ENCODE peak calls at places on chromosome 6, in five cellular contexts. V is GM12865, M is AG09309, U is lower lobe of right lung, L is upper lobe of left lung. I is an unnamed sample.

GRCh38 chr6:108009894-108010293 is 51.9 kb upstream of the SEC63 start:
- DNase-seq in V (no peak), M (no peak), U (no peak), L (no peak), I (no peak)

GRCh38 chr6:135870722-135871121 is 19.2 kb downstream of the PDE7B start:
- DNase-seq in V (no peak), M (no peak), U (no peak), L (no peak), I (no peak)

GRCh38 chr6:148502083-148502772 is 159.6 kb downstream of the SASH1 start:
- DNase-seq in V (no peak), M (no peak), U (no peak), L (no peak), I (no peak)

GRCh38 chr6:134249759-134250602 is 67.9 kb downstream of the SGK1 start:
- DNase-seq in V (no peak), M (no peak), U (no peak), L (no peak), I (no peak)

GRCh38 chr6:138410048-138410735 is 6.2 kb downstream of the HEBP2 start:
- DNase-seq in V (no peak), M (peak), U (peak), L (peak), I (no peak)

GRCh38 chr6:46039646-46040045 is 24.0 kb upstream of the CLIC5 start:
- DNase-seq in V (no peak), M (no peak), U (no peak), L (no peak), I (no peak)

GRCh38 chr6:140979642-140980091 is 1153.1 kb upstream of the GJE1 start:
- DNase-seq in V (no peak), M (peak), U (no peak), L (peak), I (no peak)

GRCh38 chr6:55825402-55826051 is 49.9 kb downstream of the BMP5 start:
- DNase-seq in V (no peak), M (peak), U (no peak), L (no peak), I (no peak)

GRCh38 chr6:153012856-153013255 is 10.3 kb upstream of the MTRF1L start:
- DNase-seq in V (no peak), M (no peak), U (no peak), L (no peak), I (no peak)

GRCh38 chr6:35582315-35582714 is 69.6 kb upstream of the TULP1 start:
- DNase-seq in V (no peak), M (no peak), U (no peak), L (no peak), I (no peak)

GRCh38 chr6:37547564-37548061 is 47.9 kb upstream of the CCDC167 start:
- DNase-seq in V (peak), M (no peak), U (no peak), L (no peak), I (no peak)

GRCh38 chr6:5846335-5846734 is 160.4 kb downstream of the NRN1 start:
- DNase-seq in V (no peak), M (no peak), U (no peak), L (no peak), I (no peak)

GRCh38 chr6:39923394-39923793 is 10.9 kb downstream of the MOCS1 start:
- DNase-seq in V (no peak), M (no peak), U (peak), L (peak), I (no peak)

GRCh38 chr6:147135211-147135672 is 69.0 kb upstream of the STXBP5 start:
- DNase-seq in V (no peak), M (peak), U (no peak), L (peak), I (no peak)

GRCh38 chr6:34601706-34602105 is 45.6 kb upstream of the SPDEF start:
- DNase-seq in V (no peak), M (no peak), U (no peak), L (no peak), I (no peak)

GRCh38 chr6:21597706-21598273 is 4.2 kb downstream of the SOX4 start:
- DNase-seq in V (peak), M (no peak), U (no peak), L (no peak), I (no peak)

GRCh38 chr6:474454-475185 is 83.1 kb downstream of the IRF4 start:
- DNase-seq in V (peak), M (no peak), U (no peak), L (no peak), I (peak)

GRCh38 chr6:127641905-127642304 is 64.9 kb downstream of the C6orf58 start:
- DNase-seq in V (peak), M (peak), U (no peak), L (no peak), I (peak)

GRCh38 chr6:90098025-90098474 is 198.6 kb downstream of the BACH2 start:
- DNase-seq in V (no peak), M (peak), U (peak), L (no peak), I (no peak)

DNA sequence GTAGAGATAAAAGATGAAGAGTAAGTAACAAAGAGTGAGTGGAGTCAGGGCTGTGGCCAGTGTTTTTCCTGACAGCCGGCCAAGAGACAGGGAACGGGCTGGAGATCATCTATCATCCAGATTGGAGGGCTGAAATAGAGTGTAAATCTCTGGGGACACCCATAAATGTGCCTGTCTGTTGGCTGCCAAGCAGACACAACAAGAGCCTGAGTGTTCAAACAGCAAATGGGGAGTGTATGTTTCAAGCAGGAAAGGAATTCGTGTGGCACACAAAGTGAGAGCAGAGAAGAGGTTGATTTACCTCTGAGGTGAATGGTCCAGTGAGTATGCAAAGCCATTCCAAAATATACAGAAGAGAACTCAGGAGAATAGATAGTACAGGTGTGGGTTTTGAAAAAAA is 326.5 kb upstream of the KHDRBS2 start:
- DNase-seq in V (no peak), M (no peak), U (no peak), L (no peak), I (no peak)
- TF ChIP-seq CTCF in V (no peak), M (no peak), U (no peak), L (no peak), I (no peak)

GRCh38 chr6:10852281-10852965 is 14.1 kb upstream of the MAK start:
- DNase-seq in V (no peak), M (no peak), U (no peak), L (no peak), I (no peak)

GRCh38 chr6:10850728-10851127 is 12.4 kb upstream of the MAK start:
- DNase-seq in V (no peak), M (no peak), U (no peak), L (no peak), I (no peak)

GRCh38 chr6:10843554-10843953 is 5.2 kb upstream of the MAK start:
- DNase-seq in V (no peak), M (no peak), U (no peak), L (no peak), I (no peak)

DNA sequence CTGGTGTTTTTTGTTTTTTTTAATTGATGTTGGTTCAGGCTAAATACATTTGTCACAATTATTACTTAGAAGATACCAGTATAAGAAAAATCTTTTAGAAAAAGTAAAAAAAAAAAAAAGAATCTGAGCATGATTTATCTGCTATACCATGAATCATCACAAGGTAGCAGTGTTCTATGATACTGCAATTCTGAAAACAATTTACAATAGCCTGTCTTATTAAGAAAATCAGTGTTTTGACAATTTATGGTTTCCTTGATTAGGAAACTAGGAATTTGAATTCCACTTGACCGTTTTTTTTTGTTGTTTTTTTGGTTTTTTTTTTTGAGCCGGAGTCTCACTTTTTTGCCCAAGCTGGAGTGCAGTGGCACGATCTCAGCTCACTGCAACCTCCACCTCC is 9.3 kb upstream of the MAK start:
- DNase-seq in V (no peak), M (no peak), U (no peak), L (no peak), I (no peak)
- TF ChIP-seq CTCF in V (peak), M (peak), U (peak), L (no peak), I (peak)

DNA sequence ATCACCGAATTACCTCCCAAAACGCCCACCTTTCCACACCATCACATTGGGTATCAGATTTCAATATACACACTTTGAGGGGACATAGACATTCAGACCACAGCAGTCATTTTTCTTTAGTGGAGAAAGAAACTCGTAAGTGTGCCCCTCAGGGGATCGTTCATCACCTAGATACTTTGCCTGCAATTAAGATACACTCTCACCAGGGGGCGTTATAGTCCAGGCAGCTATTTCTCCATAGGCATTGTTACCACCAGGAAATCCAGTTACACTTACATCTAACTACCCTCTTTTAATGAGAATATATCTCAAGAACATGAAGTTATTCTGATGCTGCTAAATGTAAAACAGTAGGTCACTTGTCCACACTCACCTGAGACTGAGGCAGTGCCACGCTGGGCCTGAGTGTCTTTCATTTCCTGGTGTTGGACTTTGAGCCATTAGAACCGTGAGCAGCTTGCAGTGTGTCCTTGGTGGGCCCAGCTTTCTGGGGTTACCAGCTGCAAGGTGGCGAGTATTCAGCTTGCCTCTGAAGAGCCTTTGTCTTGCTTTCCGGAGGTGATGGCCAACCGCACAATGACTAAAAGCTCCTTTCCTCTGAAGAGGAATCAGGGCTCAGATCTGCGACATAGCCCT is 35.1 kb upstream of the UNC93A start:
- DNase-seq in V (no peak), M (no peak), U (no peak), L (no peak), I (no peak)
- TF ChIP-seq CTCF in V (no peak), M (no peak), U (no peak), L (no peak), I (no peak)

GRCh38 chr6:33202799-33203198 is 1.7 kb upstream of the HSD17B8 start:
- DNase-seq in V (no peak), M (no peak), U (no peak), L (no peak), I (no peak)

GRCh38 chr6:33199687-33200233 is 705 bp downstream of the RXRB start:
- DNase-seq in V (peak), M (no peak), U (no peak), L (peak), I (peak)

GRCh38 chr6:33200234-33201146 is at the start of the genes RXRB and SLC39A7:
- DNase-seq in V (peak), M (peak), U (peak), L (peak), I (peak)

GRCh38 chr6:33201935-33202334 is 1.3 kb downstream of the SLC39A7 start:
- DNase-seq in V (no peak), M (no peak), U (no peak), L (no peak), I (no peak)

DNA sequence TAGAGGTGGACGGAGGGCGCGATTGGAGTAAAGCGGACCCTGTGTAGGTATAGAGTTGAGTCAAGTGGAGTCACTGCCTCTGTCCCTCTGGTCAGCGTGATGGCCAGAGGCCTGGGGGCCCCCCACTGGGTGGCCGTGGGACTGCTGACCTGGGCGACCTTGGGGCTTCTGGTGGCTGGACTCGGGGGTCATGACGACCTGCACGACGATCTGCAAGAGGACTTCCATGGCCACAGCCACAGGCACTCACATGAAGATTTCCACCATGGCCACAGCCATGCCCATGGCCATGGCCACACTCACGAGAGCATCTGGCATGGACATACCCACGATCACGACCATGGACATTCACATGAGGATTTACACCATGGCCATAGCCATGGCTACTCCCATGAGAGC is 479 bp downstream of the SLC39A7 start:
- DNase-seq in V (peak), M (no peak), U (no peak), L (no peak), I (no peak)
- TF ChIP-seq CTCF in V (no peak), M (no peak), U (no peak), L (no peak), I (no peak)

DNA sequence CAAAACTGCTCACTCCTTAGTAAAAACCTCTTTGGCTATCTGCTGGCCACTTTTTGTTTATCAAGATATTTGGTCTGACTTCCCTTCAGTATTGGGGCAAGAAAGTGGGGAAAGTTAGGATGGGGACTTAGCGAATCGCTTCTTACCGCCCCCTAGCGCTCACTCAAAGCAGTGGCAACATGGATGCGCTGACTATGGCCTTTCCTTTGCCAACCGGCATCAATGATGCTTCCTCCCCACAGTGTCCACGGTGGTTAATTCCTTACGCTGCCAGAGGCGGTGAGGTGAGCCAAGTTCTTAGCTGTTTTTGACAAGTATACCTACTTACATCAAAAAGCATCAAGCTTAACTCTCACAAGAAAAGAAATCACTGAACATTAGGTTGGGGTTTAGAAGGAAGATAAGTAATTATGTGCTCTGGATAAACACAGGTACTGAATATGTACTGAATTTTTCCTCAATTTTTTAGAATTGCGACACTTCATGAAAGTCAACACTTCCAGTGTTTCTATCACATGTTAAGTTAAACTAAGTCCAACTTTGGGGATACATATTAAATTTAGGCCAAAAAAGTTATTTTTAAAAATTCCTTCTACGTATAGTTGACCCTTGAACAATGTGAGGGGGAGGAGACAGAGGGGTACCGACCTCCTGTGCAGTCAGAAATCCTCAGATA is 86.7 kb downstream of the GMDS start:
- DNase-seq in V (peak), M (no peak), U (no peak), L (no peak), I (no peak)
- TF ChIP-seq CTCF in V (no peak), M (peak), U (peak), L (no peak), I (no peak)

GRCh38 chr6:116271309-116271708 is 8.4 kb downstream of the TSPYL1 start:
- DNase-seq in V (no peak), M (no peak), U (no peak), L (no peak), I (no peak)

GRCh38 chr6:116266803-116267202 is 12.9 kb downstream of the TSPYL1 start:
- DNase-seq in V (no peak), M (no peak), U (no peak), L (no peak), I (no peak)

GRCh38 chr6:116265081-116265829 is 11.4 kb upstream of the TSPYL4 start:
- DNase-seq in V (no peak), M (no peak), U (no peak), L (no peak), I (no peak)

GRCh38 chr6:116267879-116268588 is 11.7 kb downstream of the TSPYL1 start:
- DNase-seq in V (no peak), M (no peak), U (no peak), L (no peak), I (no peak)

GRCh38 chr6:116268589-116269293 is 11.0 kb downstream of the TSPYL1 start:
- DNase-seq in V (peak), M (peak), U (no peak), L (no peak), I (peak)
- TF ChIP-seq CTCF in V (peak), M (peak), U (peak), L (peak), I (peak)

GRCh38 chr6:76682842-76683241 is 610.4 kb upstream of the IMPG1 start:
- DNase-seq in V (peak), M (no peak), U (no peak), L (no peak), I (no peak)
- TF ChIP-seq CTCF in V (peak), M (peak), U (peak), L (no peak), I (peak)

GRCh38 chr6:20564269-20564668 is 30.0 kb downstream of the CDKAL1 start:
- DNase-seq in V (peak), M (no peak), U (no peak), L (no peak), I (peak)
- TF ChIP-seq CTCF in V (peak), M (peak), U (peak), L (peak), I (peak)

I was measured in GM10248.